ENCODE peak calls at places on chromosomes 7 and 10, in four cellular contexts. I is heart left ventricle, S is prostate gland, P is stomach. X is an unnamed sample.

GRCh38 chr10:104479906-104480579 is 126.4 kb downstream of the CFAP58 start:
- DNase-seq in S (no peak), P (no peak), I (no peak), X (peak)

GRCh38 chr7:131538071-131538790 is 18.2 kb downstream of the PODXL start:
- DNase-seq in P (no peak), S (no peak), I (no peak), X (no peak)

GRCh38 chr7:64045301-64046040 is at the start of gene ZNF727:
- DNase-seq in I (peak), P (no peak), S (peak), X (no peak)

GRCh38 chr7:3301831-3302618 is 973 bp downstream of the SDK1 start:
- DNase-seq in I (peak), S (peak), P (no peak), X (peak)

GRCh38 chr7:7816084-7816483 is 97.7 kb upstream of the RPA3 start:
- DNase-seq in I (no peak), S (no peak), P (no peak), X (no peak)

GRCh38 chr10:89278034-89278535 is 23.8 kb upstream of the IFIT2 start:
- DNase-seq in S (peak), P (no peak), I (peak), X (no peak)

GRCh38 chr7:128903621-128904361 is 6.7 kb downstream of the KCP start:
- DNase-seq in I (no peak), P (no peak), S (no peak), X (no peak)

GRCh38 chr7:22372863-22373262 is 15.9 kb upstream of the RAPGEF5 start:
- DNase-seq in P (peak), S (no peak), I (no peak), X (no peak)

GRCh38 chr10:7400068-7400824 is 10.6 kb downstream of the SFMBT2 start:
- DNase-seq in S (no peak), P (no peak), I (peak), X (no peak)

GRCh38 chr7:28200598-28200997 is 20.0 kb upstream of the JAZF1 start:
- DNase-seq in P (no peak), S (no peak), I (peak), X (no peak)

GRCh38 chr7:1423266-1423811 is 35.9 kb downstream of the MICALL2 start:
- DNase-seq in P (no peak), I (no peak), S (no peak), X (no peak)

GRCh38 chr10:230758-231157 is 95.5 kb downstream of the ZMYND11 start:
- DNase-seq in P (no peak), S (no peak), I (no peak), X (no peak)

GRCh38 chr7:115779561-115779960 is 251.0 kb downstream of the TFEC start:
- DNase-seq in I (no peak), S (no peak), P (no peak), X (no peak)

GRCh38 chr10:36068542-36068941 is 426.4 kb upstream of the FZD8 start:
- DNase-seq in P (no peak), I (no peak), S (no peak), X (no peak)

GRCh38 chr10:2279666-2280065 is 542.3 kb upstream of the ADARB2 start:
- DNase-seq in I (no peak), S (no peak), P (no peak), X (no peak)

GRCh38 chr10:129192344-129193128 is 274.5 kb upstream of the MGMT start:
- DNase-seq in S (no peak), P (no peak), I (peak), X (peak)

GRCh38 chr10:30415613-30416012 is 18.4 kb upstream of the MAP3K8 start:
- DNase-seq in S (no peak), P (no peak), I (no peak), X (no peak)

GRCh38 chr7:139982927-139983925 is 79.5 kb downstream of the PARP12 start:
- DNase-seq in I (no peak), S (no peak), P (no peak), X (no peak)

GRCh38 chr7:157495594-157495993 is 158.8 kb downstream of the DNAJB6 start:
- DNase-seq in P (peak), I (no peak), S (no peak), X (no peak)

GRCh38 chr10:11691319-11691755 is 50.8 kb upstream of the ECHDC3 start:
- DNase-seq in S (no peak), I (peak), P (no peak), X (no peak)

GRCh38 chr10:34124522-34125035 is 690.5 kb downstream of the PARD3 start:
- DNase-seq in S (no peak), I (no peak), P (no peak), X (peak)

GRCh38 chr10:93947055-93947454 is 46.7 kb upstream of the PLCE1 start:
- DNase-seq in I (peak), P (no peak), S (no peak), X (no peak)

GRCh38 chr10:34768261-34768971 is 46.7 kb downstream of the PARD3 start:
- DNase-seq in P (peak), S (peak), I (peak), X (no peak)

GRCh38 chr10:36534471-36535002 is 590.9 kb upstream of the ANKRD30A start:
- DNase-seq in S (no peak), P (no peak), I (no peak), X (no peak)

DNA sequence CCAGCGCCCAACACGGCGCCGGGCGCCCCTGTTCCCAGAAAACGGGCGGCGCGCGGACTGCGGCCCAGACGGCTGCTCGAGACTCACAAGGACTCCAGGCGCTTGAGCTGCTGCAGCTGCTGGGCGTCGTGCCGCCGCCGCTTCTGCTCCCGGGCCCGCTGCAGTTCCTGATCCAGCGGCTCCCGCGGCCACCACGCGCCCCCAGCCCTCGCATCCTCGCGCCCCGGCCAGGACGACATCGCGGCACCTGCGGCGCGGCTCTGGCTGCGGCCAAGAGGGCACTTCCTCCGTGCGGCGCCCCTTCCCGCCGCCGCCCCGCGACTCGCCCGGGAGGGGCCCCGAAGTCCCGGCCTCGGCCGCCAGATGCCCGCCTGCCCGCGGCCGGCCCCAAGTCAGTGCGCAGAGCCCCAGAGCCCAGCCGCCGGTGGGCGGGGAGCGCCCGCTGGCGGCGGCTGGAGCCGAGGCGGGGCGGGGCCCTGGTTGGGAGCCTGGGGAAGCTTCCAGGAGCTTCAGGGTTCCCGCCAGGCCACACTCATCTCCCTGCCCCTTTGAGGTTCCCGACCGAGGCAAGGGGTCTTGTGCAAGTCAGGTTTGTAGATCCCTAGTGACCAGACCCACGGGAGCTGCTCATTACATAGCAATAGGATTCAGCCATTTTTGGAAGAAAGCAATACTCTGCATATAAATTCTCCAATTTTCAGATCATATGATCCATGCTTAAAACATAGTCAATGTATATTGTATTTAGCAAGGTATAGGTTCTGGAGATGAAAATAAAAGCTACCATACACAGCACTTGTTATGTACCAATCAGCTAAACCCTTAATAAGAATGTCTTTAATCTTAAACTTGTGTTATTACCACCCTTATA is 14.2 kb upstream of the FKBP9 start:
- DNase-seq in S (peak), I (peak), P (peak), X (no peak)
- TF ChIP-seq POLR2A in S (peak), I (peak), P (no peak), X (no peak)

GRCh38 chr10:78813526-78814429 is 255.0 kb upstream of the ZMIZ1 start:
- DNase-seq in I (no peak), S (no peak), P (no peak), X (no peak)

GRCh38 chr10:78815702-78816334 is 252.9 kb upstream of the ZMIZ1 start:
- DNase-seq in I (no peak), S (no peak), P (no peak), X (no peak)

GRCh38 chr10:78811174-78811573 is 257.6 kb upstream of the ZMIZ1 start:
- DNase-seq in I (no peak), P (no peak), S (no peak), X (no peak)

GRCh38 chr10:78814430-78814806 is 254.3 kb upstream of the ZMIZ1 start:
- DNase-seq in P (no peak), S (no peak), I (no peak), X (no peak)

GRCh38 chr10:78812571-78813318 is 256.0 kb upstream of the ZMIZ1 start:
- DNase-seq in S (no peak), I (no peak), P (no peak), X (no peak)
- H3K4me3 ChIP-seq in S (no peak), I (no peak), P (no peak), X (no peak)

GRCh38 chr10:71725998-71726672 is 6.6 kb upstream of the C10orf105 start:
- DNase-seq in S (no peak), I (no peak), P (no peak), X (no peak)
- TF ChIP-seq CTCF in S (no peak), I (no peak), P (no peak), X (peak)

GRCh38 chr10:103474077-103474476 is 5.0 kb downstream of the CALHM3 start:
- DNase-seq in I (no peak), S (no peak), P (no peak), X (no peak)

GRCh38 chr10:103479135-103479534 is at the start of gene CALHM3:
- DNase-seq in P (peak), I (no peak), S (no peak), X (no peak)

GRCh38 chr10:103475437-103475836 is 3.6 kb downstream of the CALHM3 start:
- DNase-seq in I (no peak), P (no peak), S (no peak), X (no peak)

GRCh38 chr10:103478671-103479070 is 369 bp downstream of the CALHM3 start:
- DNase-seq in P (no peak), S (no peak), I (no peak), X (no peak)

GRCh38 chr10:103476046-103476768 is 2.8 kb downstream of the CALHM3 start:
- DNase-seq in I (no peak), S (no peak), P (no peak), X (no peak)
- TF ChIP-seq POLR2A in I (no peak), S (no peak), P (no peak), X (no peak)

DNA sequence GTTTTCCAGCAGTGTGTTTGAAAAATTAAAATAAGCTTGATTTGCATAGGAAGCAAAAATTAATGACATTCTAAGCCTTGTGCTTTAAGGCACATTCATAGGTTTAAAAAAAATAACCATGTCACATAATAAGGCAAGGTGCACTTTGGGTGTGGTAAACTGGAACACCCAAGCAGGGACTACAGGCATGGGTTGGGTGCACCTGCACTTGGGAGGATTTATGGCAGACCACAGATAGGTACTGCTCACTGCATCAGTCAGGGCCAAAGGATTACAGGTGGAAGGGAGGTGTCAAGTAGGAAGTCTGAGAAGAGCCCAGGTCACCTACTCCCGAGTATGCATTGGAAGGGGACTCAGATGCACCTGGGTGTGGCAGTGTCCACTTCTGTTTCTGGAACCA is 753.7 kb downstream of the SUGCT start:
- DNase-seq in S (no peak), I (no peak), P (no peak), X (no peak)
- H3K4me3 ChIP-seq in S (no peak), I (no peak), P (no peak), X (no peak)

GRCh38 chr10:113142601-113143000 is 192.6 kb downstream of the TCF7L2 start:
- DNase-seq in I (no peak), S (no peak), P (no peak), X (no peak)

GRCh38 chr10:113138937-113139585 is 189.0 kb downstream of the TCF7L2 start:
- DNase-seq in S (no peak), P (no peak), I (no peak), X (no peak)

GRCh38 chr10:113140612-113141011 is 190.6 kb downstream of the TCF7L2 start:
- DNase-seq in S (no peak), I (no peak), P (no peak), X (no peak)

GRCh38 chr10:113135025-113135424 is 185.0 kb downstream of the TCF7L2 start:
- DNase-seq in P (no peak), I (no peak), S (no peak), X (no peak)

GRCh38 chr10:113139695-113140094 is 189.6 kb downstream of the TCF7L2 start:
- DNase-seq in I (no peak), S (no peak), P (no peak), X (no peak)
- TF ChIP-seq CTCF in I (peak), S (peak), P (no peak), X (no peak)

GRCh38 chr7:100983451-100984187 is 14.3 kb downstream of the MUC12 start:
- DNase-seq in P (no peak), S (peak), I (no peak), X (no peak)
- TF ChIP-seq POLR2A in P (no peak), S (peak), I (no peak), X (no peak)

GRCh38 chr10:110569736-110570135 is 2.2 kb downstream of the SMC3 start:
- DNase-seq in S (no peak), I (no peak), P (no peak), X (no peak)
- H3K4me3 ChIP-seq in S (no peak), I (no peak), P (no peak), X (peak)

DNA sequence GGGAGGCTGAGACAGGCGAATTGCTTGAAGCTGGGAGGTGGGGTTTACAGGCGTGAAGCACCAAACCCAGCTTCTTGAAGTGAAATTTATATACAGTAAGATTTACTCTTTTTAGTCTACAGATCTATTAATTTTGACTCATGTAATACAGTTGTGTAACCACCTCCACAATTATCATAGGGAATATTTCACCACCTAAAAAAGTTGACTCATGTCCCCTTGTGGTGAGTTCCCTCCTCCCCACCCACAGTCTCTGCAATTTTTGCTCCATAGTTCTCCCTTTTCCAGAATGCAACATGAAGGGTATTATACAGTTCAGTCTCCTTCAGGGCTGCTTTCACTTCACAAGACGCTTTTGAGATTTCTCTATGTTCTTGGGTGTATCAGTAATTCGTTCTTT is 156.8 kb downstream of the FAM107B start:
- DNase-seq in I (no peak), P (no peak), S (no peak), X (no peak)
- TF ChIP-seq CTCF in I (no peak), P (no peak), S (no peak), X (no peak)

DNA sequence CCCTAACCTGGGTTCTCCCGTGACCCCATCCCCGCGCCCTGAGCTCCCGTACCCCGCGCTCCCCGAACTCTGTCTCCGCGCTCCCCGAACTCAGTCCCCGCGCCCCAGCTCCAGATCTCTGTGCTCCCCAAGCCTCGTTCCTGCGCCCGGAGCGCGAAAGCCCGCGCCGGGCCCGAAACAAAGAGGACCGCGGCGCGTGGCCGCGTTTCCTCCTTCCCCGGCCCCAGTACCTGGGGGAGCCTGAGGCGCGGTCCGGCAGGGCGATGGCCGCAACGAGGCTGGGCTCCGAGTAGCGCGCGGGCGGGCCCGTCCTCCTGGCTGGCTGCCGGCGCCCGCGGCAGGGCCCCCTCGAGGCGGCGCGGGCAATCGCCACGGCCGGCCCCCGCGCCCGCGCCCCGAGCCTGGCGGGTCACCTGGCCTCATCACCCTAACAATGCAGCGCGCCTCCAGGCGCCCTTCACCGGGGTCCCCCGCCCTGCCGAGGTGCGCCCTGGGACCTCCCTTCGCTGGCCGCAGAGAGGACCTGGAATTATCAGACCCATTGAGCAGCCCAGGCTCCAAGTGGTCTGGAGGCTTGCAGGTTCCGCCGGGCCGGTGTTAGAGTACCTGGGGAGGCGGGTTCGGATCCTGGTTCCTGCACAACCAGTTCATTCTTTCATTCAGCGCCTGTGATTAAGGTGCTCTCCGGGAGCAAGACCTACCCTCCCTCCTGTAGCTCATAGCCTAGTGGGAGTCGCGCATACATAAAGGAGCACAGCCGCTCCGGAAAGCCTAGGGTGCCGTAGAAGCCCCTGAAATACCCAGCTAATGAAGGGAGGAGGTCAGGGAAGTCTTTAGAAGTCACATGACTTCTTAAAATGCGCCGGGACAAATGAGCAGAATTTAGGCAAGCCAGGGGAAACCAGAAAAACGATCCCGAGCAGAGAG is at the start of gene TNS3:
- DNase-seq in S (no peak), P (peak), I (peak), X (no peak)
- TF ChIP-seq POLR2A in S (peak), P (no peak), I (no peak), X (no peak)